ENCODE peak calls at places on chromosome 16, in four cellular contexts. Q, C, P and R are unnamed samples.

GRCh38 chr16:80824623-80825364 is 20.4 kb upstream of the CDYL2 start:
- DNase-seq in Q (peak), P (peak), C (peak), R (peak)

GRCh38 chr16:85557976-85558589 is 55.0 kb upstream of the GSE1 start:
- DNase-seq in C (no peak), P (no peak), Q (no peak), R (no peak)

GRCh38 chr16:29820271-29820701 is at the start of gene MVP:
- DNase-seq in C (peak), P (peak), Q (peak), R (peak)

GRCh38 chr16:30179931-30180330 is 3.5 kb upstream of the CORO1A start:
- DNase-seq in P (no peak), C (no peak), Q (no peak), R (no peak)

GRCh38 chr16:58377932-58378331 is 14.3 kb upstream of the GINS3 start:
- DNase-seq in Q (no peak), C (no peak), P (no peak), R (no peak)

GRCh38 chr16:80369559-80369958 is 171.2 kb upstream of the DYNLRB2 start:
- DNase-seq in Q (peak), C (no peak), P (peak), R (no peak)

GRCh38 chr16:22428654-22429053 is 54.2 kb upstream of the CDR2 start:
- DNase-seq in P (no peak), Q (no peak), C (no peak), R (no peak)

GRCh38 chr16:30183961-30184429 is 593 bp downstream of the CORO1A start:
- DNase-seq in Q (no peak), C (peak), P (peak), R (peak)

GRCh38 chr16:81901483-81901882 is 109.8 kb downstream of the SDR42E1 start:
- DNase-seq in Q (peak), P (no peak), C (no peak), R (no peak)

GRCh38 chr16:52713740-52714139 is 166.8 kb upstream of the TOX3 start:
- DNase-seq in Q (no peak), P (no peak), C (no peak), R (no peak)

GRCh38 chr16:58411736-58412614 is 19.7 kb downstream of the GINS3 start:
- DNase-seq in Q (no peak), P (no peak), C (no peak), R (no peak)

GRCh38 chr16:3171181-3171854 is 16.7 kb upstream of the OR1F1 start:
- DNase-seq in Q (no peak), C (peak), P (no peak), R (peak)

GRCh38 chr16:1082952-1083675 is 10.6 kb downstream of the SSTR5 start:
- DNase-seq in C (no peak), P (peak), Q (no peak), R (no peak)

GRCh38 chr16:83356266-83356665 is 451.5 kb upstream of the HSBP1 start:
- DNase-seq in P (peak), C (peak), Q (peak), R (peak)

GRCh38 chr16:4882633-4883285 is 35.5 kb downstream of the UBN1 start:
- DNase-seq in Q (peak), P (no peak), C (no peak), R (no peak)

GRCh38 chr16:87384162-87384999 is 805 bp upstream of the FBXO31 start:
- DNase-seq in C (no peak), Q (no peak), P (peak), R (no peak)

GRCh38 chr16:29909398-29909797 is 9.1 kb downstream of the ASPHD1 start:
- DNase-seq in Q (no peak), C (no peak), P (no peak), R (no peak)

GRCh38 chr16:87358696-87359095 is 24.9 kb downstream of the FBXO31 start:
- DNase-seq in Q (no peak), P (no peak), C (no peak), R (no peak)

GRCh38 chr16:80680839-80681238 is 123.6 kb downstream of the CDYL2 start:
- DNase-seq in C (no peak), Q (no peak), P (no peak), R (no peak)

GRCh38 chr16:55494994-55495421 is 13.9 kb upstream of the LPCAT2 start:
- DNase-seq in P (no peak), C (no peak), Q (peak), R (no peak)

GRCh38 chr16:64809876-64810629 is 311.8 kb downstream of the CDH11 start:
- DNase-seq in P (no peak), Q (no peak), C (no peak), R (no peak)
- TF ChIP-seq CTCF in P (no peak), Q (no peak), C (no peak), R (no peak)

DNA sequence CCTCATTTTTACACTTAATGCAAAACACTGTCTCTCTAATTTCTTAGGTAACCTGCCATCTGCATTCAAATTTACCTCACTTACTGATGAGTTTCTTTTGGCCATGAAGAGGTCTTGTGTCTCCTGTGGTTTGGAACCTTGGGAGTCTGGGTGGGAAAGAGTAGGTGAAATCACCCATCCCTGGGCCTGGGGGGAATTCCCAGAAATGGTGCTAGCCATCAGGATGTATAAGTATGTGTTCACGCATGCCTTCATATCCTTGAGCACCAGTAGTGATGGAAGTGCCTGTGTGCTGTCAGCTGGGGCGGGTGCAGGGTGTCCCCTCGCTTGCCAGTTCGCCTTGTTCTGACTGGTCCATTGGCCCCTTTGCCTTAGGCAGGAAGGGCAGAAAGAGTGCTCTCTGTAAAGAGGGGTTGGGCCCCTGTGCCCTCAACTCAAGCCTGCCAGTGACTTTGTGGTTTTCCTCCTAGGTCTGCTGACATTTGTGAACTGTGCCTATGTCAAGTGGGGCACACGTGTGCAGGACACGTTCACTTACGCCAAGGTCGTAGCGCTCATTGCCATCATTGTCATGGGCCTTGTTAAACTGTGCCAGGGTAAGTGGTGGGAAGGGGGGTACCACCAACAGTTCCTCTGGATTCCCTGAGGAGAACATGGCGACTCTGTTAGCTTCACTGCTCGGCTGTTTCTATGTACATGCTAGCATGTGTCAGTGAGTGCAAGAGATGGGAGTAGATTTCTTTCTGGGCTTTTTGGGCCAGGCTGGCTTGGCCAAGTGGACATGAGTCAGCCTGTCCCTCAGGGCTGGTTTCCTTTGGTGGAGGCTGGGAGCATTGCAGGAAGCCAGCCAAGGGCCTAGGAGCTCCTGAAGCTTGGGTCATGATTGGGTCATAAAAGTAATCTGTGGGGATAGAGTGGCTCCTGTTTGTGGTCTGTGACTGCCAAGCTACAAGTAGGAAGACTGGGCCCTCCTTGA is 23.2 kb downstream of the SLC7A6OS start:
- DNase-seq in C (no peak), P (no peak), Q (peak), R (no peak)
- TF ChIP-seq CTCF in C (no peak), P (no peak), Q (no peak), R (no peak)

GRCh38 chr16:20886320-20886719 is 13.8 kb downstream of the DCUN1D3 start:
- DNase-seq in C (no peak), Q (no peak), P (no peak), R (no peak)

GRCh38 chr16:20883554-20884239 is 16.5 kb downstream of the DCUN1D3 start:
- DNase-seq in C (no peak), Q (no peak), P (no peak), R (no peak)

GRCh38 chr16:20889625-20890275 is 10.4 kb downstream of the DCUN1D3 start:
- DNase-seq in Q (no peak), P (no peak), C (no peak), R (no peak)

GRCh38 chr16:20884240-20884556 is 16.0 kb downstream of the DCUN1D3 start:
- DNase-seq in Q (peak), P (no peak), C (no peak), R (no peak)

GRCh38 chr16:20887207-20887606 is 13.0 kb downstream of the DCUN1D3 start:
- DNase-seq in Q (no peak), P (no peak), C (no peak), R (no peak)
- TF ChIP-seq CTCF in Q (no peak), P (no peak), C (no peak), R (no peak)

GRCh38 chr16:24070851-24071250 is 185.3 kb upstream of the CACNG3 start:
- DNase-seq in C (peak), P (peak), Q (no peak), R (peak)
- TF ChIP-seq CTCF in C (peak), P (peak), Q (peak), R (peak)